ENCODE peak calls at places on chromosomes 5 and 9, in six cellular contexts. One of them, this sample, is unnamed.

GRCh38 chr9:4297795-4298254 is 2.0 kb downstream of the GLIS3 start:
- DNase-seq in lower leg skin: peak
- DNase-seq in Peyer's patch: peak
- DNase-seq in stomach: peak
- DNase-seq in A549: peak
- DNase-seq in body of pancreas: peak
- DNase-seq in this sample: peak

GRCh38 chr5:14321936-14322335 is 178.8 kb downstream of the TRIO start:
- DNase-seq in lower leg skin: peak
- DNase-seq in Peyer's patch: no peak
- DNase-seq in stomach: no peak
- DNase-seq in A549: no peak
- DNase-seq in body of pancreas: no peak
- DNase-seq in this sample: no peak

GRCh38 chr5:11904270-11904906 is at the start of gene CTNND2:
- DNase-seq in lower leg skin: no peak
- DNase-seq in Peyer's patch: no peak
- DNase-seq in stomach: no peak
- DNase-seq in A549: peak
- DNase-seq in body of pancreas: peak
- DNase-seq in this sample: peak

GRCh38 chr5:96703384-96703910 is 41.3 kb downstream of the CAST start:
- DNase-seq in lower leg skin: no peak
- DNase-seq in Peyer's patch: peak
- DNase-seq in stomach: peak
- DNase-seq in A549: no peak
- DNase-seq in body of pancreas: peak
- DNase-seq in this sample: peak

GRCh38 chr9:4339357-4339756 is 39.5 kb upstream of the GLIS3 start:
- DNase-seq in lower leg skin: peak
- DNase-seq in Peyer's patch: peak
- DNase-seq in stomach: peak
- DNase-seq in A549: peak
- DNase-seq in body of pancreas: peak
- DNase-seq in this sample: peak

GRCh38 chr5:168291961-168292782 is 727 bp downstream of the WWC1 start:
- DNase-seq in lower leg skin: no peak
- DNase-seq in Peyer's patch: no peak
- DNase-seq in stomach: no peak
- DNase-seq in A549: no peak
- DNase-seq in body of pancreas: peak
- DNase-seq in this sample: peak

GRCh38 chr9:34375901-34376595 is 650 bp downstream of the MYORG start:
- DNase-seq in lower leg skin: peak
- DNase-seq in Peyer's patch: peak
- DNase-seq in stomach: peak
- DNase-seq in A549: peak
- DNase-seq in body of pancreas: peak
- DNase-seq in this sample: peak

GRCh38 chr5:149264432-149265069 is 7.1 kb upstream of the AFAP1L1 start:
- DNase-seq in lower leg skin: no peak
- DNase-seq in Peyer's patch: peak
- DNase-seq in stomach: peak
- DNase-seq in A549: peak
- DNase-seq in body of pancreas: peak
- DNase-seq in this sample: peak

GRCh38 chr9:94985649-94986048 is 259.1 kb downstream of the AOPEP start:
- DNase-seq in lower leg skin: no peak
- DNase-seq in Peyer's patch: no peak
- DNase-seq in stomach: no peak
- DNase-seq in A549: no peak
- DNase-seq in body of pancreas: no peak
- DNase-seq in this sample: no peak

GRCh38 chr5:15790446-15791005 is 290.5 kb downstream of the FBXL7 start:
- DNase-seq in lower leg skin: no peak
- DNase-seq in Peyer's patch: no peak
- DNase-seq in stomach: no peak
- DNase-seq in A549: no peak
- DNase-seq in body of pancreas: no peak
- DNase-seq in this sample: no peak

GRCh38 chr5:102421647-102422046 is 77.2 kb downstream of the SLCO6A1 start:
- DNase-seq in lower leg skin: no peak
- DNase-seq in Peyer's patch: no peak
- DNase-seq in stomach: no peak
- DNase-seq in A549: no peak
- DNase-seq in body of pancreas: peak
- DNase-seq in this sample: peak

GRCh38 chr5:60675286-60675685 is 24.7 kb downstream of the DEPDC1B start:
- DNase-seq in lower leg skin: no peak
- DNase-seq in Peyer's patch: no peak
- DNase-seq in stomach: no peak
- DNase-seq in A549: no peak
- DNase-seq in body of pancreas: no peak
- DNase-seq in this sample: no peak

GRCh38 chr9:124875501-124875900 is 13.6 kb downstream of the ARPC5L start:
- DNase-seq in lower leg skin: no peak
- DNase-seq in Peyer's patch: no peak
- DNase-seq in stomach: no peak
- DNase-seq in A549: no peak
- DNase-seq in body of pancreas: no peak
- DNase-seq in this sample: no peak

GRCh38 chr5:10898489-10898888 is 137.5 kb upstream of the DAP start:
- DNase-seq in lower leg skin: no peak
- DNase-seq in Peyer's patch: no peak
- DNase-seq in stomach: no peak
- DNase-seq in A549: no peak
- DNase-seq in body of pancreas: no peak
- DNase-seq in this sample: no peak

GRCh38 chr5:73989956-73990355 is 364.0 kb downstream of the ARHGEF28 start:
- DNase-seq in lower leg skin: no peak
- DNase-seq in Peyer's patch: no peak
- DNase-seq in stomach: no peak
- DNase-seq in A549: no peak
- DNase-seq in body of pancreas: no peak
- DNase-seq in this sample: no peak

GRCh38 chr9:121835581-121836381 is 184.3 kb downstream of the DAB2IP start:
- DNase-seq in lower leg skin: peak
- DNase-seq in Peyer's patch: peak
- DNase-seq in stomach: peak
- DNase-seq in A549: no peak
- DNase-seq in body of pancreas: no peak
- DNase-seq in this sample: peak

GRCh38 chr5:149485655-149486615 is 65.3 kb downstream of the CSNK1A1 start:
- DNase-seq in lower leg skin: peak
- DNase-seq in Peyer's patch: peak
- DNase-seq in stomach: peak
- DNase-seq in A549: peak
- DNase-seq in body of pancreas: peak
- DNase-seq in this sample: no peak

GRCh38 chr9:137590469-137591383 is at the start of gene ZMYND19:
- DNase-seq in lower leg skin: peak
- DNase-seq in Peyer's patch: peak
- DNase-seq in stomach: peak
- DNase-seq in A549: peak
- DNase-seq in body of pancreas: peak
- DNase-seq in this sample: peak

GRCh38 chr5:131265318-131265803 is 1.5 kb downstream of the CDC42SE2 start:
- DNase-seq in lower leg skin: no peak
- DNase-seq in Peyer's patch: no peak
- DNase-seq in stomach: no peak
- DNase-seq in A549: peak
- DNase-seq in body of pancreas: peak
- DNase-seq in this sample: no peak

GRCh38 chr5:33379757-33380156 is 61.0 kb upstream of the TARS1 start:
- DNase-seq in lower leg skin: no peak
- DNase-seq in Peyer's patch: no peak
- DNase-seq in stomach: no peak
- DNase-seq in A549: no peak
- DNase-seq in body of pancreas: no peak
- DNase-seq in this sample: no peak

GRCh38 chr9:1018121-1018520 is 32.0 kb upstream of the DMRT2 start:
- DNase-seq in lower leg skin: no peak
- DNase-seq in Peyer's patch: no peak
- DNase-seq in stomach: no peak
- DNase-seq in A549: no peak
- DNase-seq in body of pancreas: peak
- DNase-seq in this sample: peak

GRCh38 chr9:128191406-128192046 is at the start of gene CIZ1:
- DNase-seq in lower leg skin: peak
- DNase-seq in Peyer's patch: peak
- DNase-seq in stomach: peak
- DNase-seq in A549: peak
- DNase-seq in body of pancreas: peak
- DNase-seq in this sample: peak

GRCh38 chr9:128190516-128191405 is 611 bp downstream of the CIZ1 start:
- DNase-seq in lower leg skin: no peak
- DNase-seq in Peyer's patch: no peak
- DNase-seq in stomach: no peak
- DNase-seq in A549: no peak
- DNase-seq in body of pancreas: peak
- DNase-seq in this sample: no peak

GRCh38 chr9:128190013-128190412 is 1.4 kb downstream of the CIZ1 start:
- DNase-seq in lower leg skin: no peak
- DNase-seq in Peyer's patch: no peak
- DNase-seq in stomach: no peak
- DNase-seq in A549: no peak
- DNase-seq in body of pancreas: no peak
- DNase-seq in this sample: no peak

GRCh38 chr9:128193469-128194096 is 2.2 kb upstream of the CIZ1 start:
- DNase-seq in lower leg skin: no peak
- DNase-seq in Peyer's patch: no peak
- DNase-seq in stomach: no peak
- DNase-seq in A549: no peak
- DNase-seq in body of pancreas: no peak
- DNase-seq in this sample: no peak

DNA sequence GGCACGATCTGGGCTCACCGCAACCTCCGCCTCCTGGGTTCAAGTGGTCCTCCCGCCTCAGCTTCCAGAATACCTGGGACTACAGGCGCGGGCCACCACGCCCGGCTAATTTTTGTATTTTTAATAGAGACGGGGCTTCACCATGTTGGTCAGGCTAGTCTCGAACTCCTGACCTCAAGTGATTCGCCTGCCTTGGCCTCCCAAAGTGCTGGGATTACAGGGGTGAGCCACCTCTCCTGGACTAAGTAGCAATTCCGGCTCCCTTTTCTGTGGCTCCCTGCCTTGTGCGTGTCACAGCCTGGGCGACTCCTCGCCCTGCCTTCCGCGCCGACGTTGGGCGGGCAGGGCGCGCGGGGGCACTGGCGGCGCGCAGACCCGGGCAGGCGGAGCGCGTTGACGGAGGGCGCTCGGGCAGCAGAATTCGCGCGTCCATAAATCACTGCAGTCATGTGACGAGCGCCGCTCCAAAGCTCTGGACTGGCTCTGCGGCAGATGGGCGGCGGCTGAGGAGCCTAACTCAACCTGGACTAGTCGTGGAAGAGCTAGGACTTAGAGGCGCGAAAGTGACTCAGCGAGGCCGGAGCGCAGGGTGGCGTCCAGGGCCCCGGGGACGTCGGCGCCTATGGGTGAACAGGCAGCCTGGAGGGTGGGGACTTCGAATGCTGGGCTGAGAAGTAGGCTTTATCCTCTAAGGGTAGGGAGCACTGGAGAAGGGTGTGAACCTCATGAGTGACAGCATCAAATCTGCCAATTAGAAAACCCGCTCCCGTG is 1.4 kb upstream of the CIZ1 start:
- DNase-seq in lower leg skin: peak
- DNase-seq in Peyer's patch: peak
- DNase-seq in stomach: peak
- DNase-seq in A549: peak
- DNase-seq in body of pancreas: peak
- DNase-seq in this sample: peak
- TF ChIP-seq POLR2A in lower leg skin: no peak
- TF ChIP-seq POLR2A in Peyer's patch: peak
- TF ChIP-seq POLR2A in stomach: no peak
- TF ChIP-seq POLR2A in A549: peak
- TF ChIP-seq POLR2A in body of pancreas: peak
- TF ChIP-seq POLR2A in this sample: peak

GRCh38 chr9:6910032-6910431 is 152.3 kb downstream of the KDM4C start:
- DNase-seq in lower leg skin: no peak
- DNase-seq in Peyer's patch: no peak
- DNase-seq in stomach: no peak
- DNase-seq in A549: peak
- DNase-seq in body of pancreas: no peak
- DNase-seq in this sample: no peak
- TF ChIP-seq CTCF in lower leg skin: no peak
- TF ChIP-seq CTCF in Peyer's patch: no peak
- TF ChIP-seq CTCF in stomach: no peak
- TF ChIP-seq CTCF in A549: peak
- TF ChIP-seq CTCF in body of pancreas: peak
- TF ChIP-seq CTCF in this sample: no peak

GRCh38 chr9:135504262-135505229 is 4.1 kb downstream of the MRPS2 start:
- DNase-seq in lower leg skin: no peak
- DNase-seq in Peyer's patch: peak
- DNase-seq in stomach: peak
- DNase-seq in A549: peak
- DNase-seq in body of pancreas: peak
- DNase-seq in this sample: peak

GRCh38 chr9:135503371-135504261 is 3.1 kb downstream of the MRPS2 start:
- DNase-seq in lower leg skin: no peak
- DNase-seq in Peyer's patch: no peak
- DNase-seq in stomach: no peak
- DNase-seq in A549: no peak
- DNase-seq in body of pancreas: no peak
- DNase-seq in this sample: peak

GRCh38 chr9:135507104-135508035 is 6.9 kb downstream of the MRPS2 start:
- DNase-seq in lower leg skin: peak
- DNase-seq in Peyer's patch: no peak
- DNase-seq in stomach: no peak
- DNase-seq in A549: no peak
- DNase-seq in body of pancreas: no peak
- DNase-seq in this sample: peak

GRCh38 chr9:135506327-135507103 is 6.0 kb downstream of the MRPS2 start:
- DNase-seq in lower leg skin: no peak
- DNase-seq in Peyer's patch: no peak
- DNase-seq in stomach: no peak
- DNase-seq in A549: no peak
- DNase-seq in body of pancreas: no peak
- DNase-seq in this sample: no peak

GRCh38 chr9:135505406-135506187 is 5.1 kb downstream of the MRPS2 start:
- DNase-seq in lower leg skin: no peak
- DNase-seq in Peyer's patch: no peak
- DNase-seq in stomach: no peak
- DNase-seq in A549: no peak
- DNase-seq in body of pancreas: no peak
- DNase-seq in this sample: no peak
- TF ChIP-seq POLR2A in lower leg skin: no peak
- TF ChIP-seq POLR2A in Peyer's patch: no peak
- TF ChIP-seq POLR2A in stomach: no peak
- TF ChIP-seq POLR2A in A549: no peak
- TF ChIP-seq POLR2A in body of pancreas: no peak
- TF ChIP-seq POLR2A in this sample: no peak

DNA sequence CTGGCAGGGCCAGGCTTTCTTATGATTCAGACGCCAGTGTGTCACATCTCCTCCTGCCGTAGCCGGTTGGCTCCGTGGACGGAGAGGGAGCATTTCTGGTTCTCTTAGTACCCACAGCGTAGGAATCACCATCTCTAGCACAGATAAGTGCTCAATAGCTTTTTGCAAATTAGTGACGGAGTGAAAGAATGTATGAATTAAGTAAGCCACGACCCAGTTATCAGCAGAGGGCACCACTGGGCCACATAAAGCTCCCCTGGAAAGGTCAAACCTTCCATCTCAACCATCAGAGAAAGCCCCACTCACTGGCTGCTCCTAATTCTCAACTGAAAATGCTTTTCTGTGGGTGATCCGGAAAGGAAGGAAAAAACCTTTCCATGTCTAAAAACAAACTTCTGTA is 317.0 kb upstream of the ADCY2 start:
- DNase-seq in lower leg skin: no peak
- DNase-seq in Peyer's patch: peak
- DNase-seq in stomach: no peak
- DNase-seq in A549: no peak
- DNase-seq in body of pancreas: peak
- DNase-seq in this sample: no peak
- TF ChIP-seq CTCF in lower leg skin: no peak
- TF ChIP-seq CTCF in Peyer's patch: peak
- TF ChIP-seq CTCF in stomach: no peak
- TF ChIP-seq CTCF in A549: no peak
- TF ChIP-seq CTCF in body of pancreas: no peak
- TF ChIP-seq CTCF in this sample: peak